ENCODE peak calls at places on chromosomes 7 and 10, in five cellular contexts. W is H9, N is neuronal stem cell, A is trophoblast cell, M is H1. D is an unnamed sample.

GRCh38 chr7:31096198-31096881 is 44.2 kb downstream of the ADCYAP1R1 start:
- DNase-seq in W (peak), N (no peak), A (no peak), M (no peak), D (no peak)

GRCh38 chr10:34768261-34768971 is 46.7 kb downstream of the PARD3 start:
- DNase-seq in W (no peak), N (no peak), A (no peak), M (no peak), D (no peak)

GRCh38 chr10:116613486-116613885 is 7.3 kb upstream of the PNLIPRP2 start:
- DNase-seq in W (no peak), N (no peak), A (no peak), M (no peak), D (no peak)

GRCh38 chr7:16693601-16694318 is 47.8 kb downstream of the BZW2 start:
- DNase-seq in W (no peak), N (no peak), A (no peak), M (no peak), D (no peak)

GRCh38 chr7:151472644-151473380 is 32.9 kb upstream of the CRYGN start:
- DNase-seq in W (no peak), N (no peak), A (no peak), M (no peak), D (no peak)

GRCh38 chr10:68106656-68107055 is 2.6 kb upstream of the MYPN start:
- DNase-seq in W (no peak), N (no peak), A (no peak), M (no peak), D (peak)

GRCh38 chr10:12484945-12485805 is 135.8 kb downstream of the CAMK1D start:
- DNase-seq in W (peak), N (no peak), A (peak), M (peak), D (no peak)

GRCh38 chr10:43607199-43607573 is 948 bp downstream of the ZNF485 start:
- DNase-seq in W (no peak), N (no peak), A (no peak), M (no peak), D (no peak)

GRCh38 chr10:88810196-88810961 is 7.8 kb downstream of the LIPM start:
- DNase-seq in W (peak), N (peak), A (peak), M (no peak), D (peak)

GRCh38 chr7:121328508-121329459 is at the start of gene WNT16:
- DNase-seq in W (peak), N (peak), A (peak), M (peak), D (no peak)

GRCh38 chr7:58086461-58086860 is 636.5 kb downstream of the ZNF716 start:
- DNase-seq in W (no peak), N (no peak), A (no peak), M (no peak), D (no peak)

GRCh38 chr7:101702362-101702850 is 73.3 kb upstream of the MYL10 start:
- DNase-seq in W (peak), N (no peak), A (peak), M (no peak), D (no peak)

GRCh38 chr10:71258446-71259145 is 46.2 kb downstream of the UNC5B start:
- DNase-seq in W (no peak), N (no peak), A (no peak), M (no peak), D (no peak)

GRCh38 chr7:108097703-108098102 is 32.5 kb downstream of the LAMB4 start:
- DNase-seq in W (no peak), N (no peak), A (peak), M (no peak), D (no peak)

GRCh38 chr7:118158766-118159165 is 25.2 kb upstream of the LSM8 start:
- DNase-seq in W (no peak), N (peak), A (no peak), M (no peak), D (no peak)

GRCh38 chr7:149832332-149833041 is 5.7 kb upstream of the ZNF862 start:
- DNase-seq in W (no peak), N (no peak), A (no peak), M (no peak), D (no peak)

GRCh38 chr7:27191716-27192545 is 6.9 kb upstream of the HOXA11 start:
- DNase-seq in W (peak), N (no peak), A (no peak), M (peak), D (no peak)

GRCh38 chr7:106071999-106072714 is 40.0 kb downstream of the SYPL1 start:
- DNase-seq in W (no peak), N (no peak), A (peak), M (no peak), D (no peak)

GRCh38 chr10:34780818-34781380 is 34.2 kb downstream of the PARD3 start:
- DNase-seq in W (no peak), N (no peak), A (no peak), M (no peak), D (peak)

GRCh38 chr10:104894711-104895110 is 253.6 kb downstream of the SORCS3 start:
- DNase-seq in W (no peak), N (no peak), A (no peak), M (no peak), D (no peak)

GRCh38 chr10:104895981-104896380 is 254.9 kb downstream of the SORCS3 start:
- DNase-seq in W (no peak), N (no peak), A (no peak), M (no peak), D (no peak)

GRCh38 chr10:104892879-104893278 is 251.8 kb downstream of the SORCS3 start:
- DNase-seq in W (no peak), N (no peak), A (no peak), M (no peak), D (no peak)

GRCh38 chr10:104895541-104895940 is 254.5 kb downstream of the SORCS3 start:
- DNase-seq in W (no peak), N (no peak), A (no peak), M (no peak), D (no peak)

GRCh38 chr10:104893711-104894110 is 252.6 kb downstream of the SORCS3 start:
- DNase-seq in W (no peak), N (no peak), A (no peak), M (no peak), D (no peak)
- H2BK12ac ChIP-seq in W (no peak), N (no peak), A (no peak), M (no peak), D (no peak)

GRCh38 chr7:129680400-129680799 is 68.9 kb downstream of the NRF1 start:
- DNase-seq in W (no peak), N (no peak), A (no peak), M (no peak), D (no peak)

GRCh38 chr7:129675521-129675920 is 64.0 kb downstream of the NRF1 start:
- DNase-seq in W (no peak), N (no peak), A (no peak), M (no peak), D (no peak)

GRCh38 chr7:129678606-129679005 is 67.1 kb downstream of the NRF1 start:
- DNase-seq in W (no peak), N (no peak), A (no peak), M (no peak), D (no peak)

GRCh38 chr7:129676017-129676897 is 64.7 kb downstream of the NRF1 start:
- DNase-seq in W (no peak), N (no peak), A (no peak), M (no peak), D (no peak)

DNA sequence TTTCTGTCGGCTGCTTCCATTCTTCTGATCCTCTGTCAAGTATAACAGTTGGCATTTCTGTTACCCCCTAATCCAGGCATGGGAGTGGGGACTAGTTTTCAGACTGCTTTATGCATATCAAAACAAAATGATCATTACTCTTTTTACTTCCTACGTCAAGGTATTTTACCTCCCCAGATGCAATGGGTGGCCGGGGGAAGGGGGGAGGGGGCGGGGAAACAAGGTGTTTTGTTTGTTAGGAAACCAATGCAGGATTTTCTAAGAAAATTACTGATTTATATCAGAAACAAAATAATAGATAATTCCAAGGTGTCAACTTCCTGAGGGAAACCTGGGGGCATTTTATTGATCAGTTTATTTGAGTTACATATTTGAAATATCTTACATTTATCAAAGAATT is 66.3 kb downstream of the NRF1 start:
- DNase-seq in W (no peak), N (no peak), A (no peak), M (no peak), D (no peak)
- H2BK12ac ChIP-seq in W (no peak), N (no peak), A (no peak), M (no peak), D (no peak)

DNA sequence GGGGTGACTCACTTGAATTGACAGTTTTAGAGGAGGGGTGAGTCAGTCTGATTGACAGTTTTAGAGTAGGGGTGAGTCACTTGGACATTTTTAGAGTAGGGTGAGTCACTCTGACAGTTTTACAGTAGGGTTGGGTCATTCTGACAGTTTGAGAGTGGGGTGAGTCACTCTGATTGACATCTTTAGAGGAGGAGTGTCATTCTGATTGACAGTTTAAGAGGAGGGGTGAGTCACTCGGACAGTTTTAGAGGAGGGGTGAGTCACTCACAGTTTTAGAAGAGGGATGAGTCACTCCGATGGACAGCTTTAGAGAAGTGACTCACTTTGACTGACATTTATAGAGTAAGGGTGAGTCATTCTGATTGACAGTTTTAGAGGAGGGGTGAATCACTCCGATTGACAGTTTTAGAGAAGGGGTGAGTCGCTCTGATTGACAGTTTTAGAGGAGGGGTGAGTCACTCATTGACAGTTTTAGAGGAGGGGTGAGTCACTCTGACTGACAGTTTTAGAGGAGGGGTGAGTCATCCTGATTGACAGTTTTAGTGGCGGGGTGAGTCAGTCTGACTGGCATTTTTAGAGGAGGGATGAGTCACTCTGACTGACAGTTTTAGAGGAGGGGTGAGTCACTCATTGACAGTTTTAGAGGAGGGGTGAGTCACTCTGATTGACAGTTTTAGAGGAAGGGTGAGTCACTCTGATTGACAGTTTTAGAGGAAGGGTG is 595.9 kb downstream of the DNAJB6 start:
- DNase-seq in W (no peak), N (no peak), A (peak), M (no peak), D (peak)
- H2BK12ac ChIP-seq in W (no peak), N (no peak), A (no peak), M (no peak), D (no peak)

DNA sequence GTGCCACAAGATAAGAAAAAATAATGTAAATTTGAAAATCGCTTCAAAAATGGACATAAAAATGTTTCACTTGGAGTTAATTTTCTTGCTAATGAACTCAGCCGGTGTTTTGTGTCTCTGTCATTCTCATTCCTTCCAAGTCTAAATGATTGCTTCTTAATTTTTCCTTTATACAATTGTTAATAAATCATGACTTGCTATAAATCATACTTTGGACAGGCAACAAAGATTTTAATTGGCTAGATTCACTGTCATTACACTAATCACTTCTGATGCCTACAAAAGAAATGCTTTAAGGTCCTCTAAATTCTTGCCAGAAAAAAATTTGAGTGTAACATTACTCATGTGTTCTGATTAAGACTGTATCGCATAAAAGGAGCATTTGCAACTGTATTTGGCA is 239.6 kb upstream of the DKK1 start:
- DNase-seq in W (no peak), N (no peak), A (no peak), M (no peak), D (no peak)
- H2BK12ac ChIP-seq in W (no peak), N (no peak), A (no peak), M (no peak), D (no peak)

GRCh38 chr10:10489765-10490164 is 527.9 kb upstream of the CELF2 start:
- DNase-seq in W (no peak), N (no peak), A (no peak), M (no peak), D (no peak)
- H2BK12ac ChIP-seq in W (no peak), N (no peak), A (no peak), M (no peak), D (no peak)